ENCODE peak calls at places on chromosome 19, in nine cellular contexts. Y is effector memory CD4-positive, alpha-beta T cell; I is vagina; K is stimulated activated CD4-positive, alpha-beta T cell treated with anti-CD3 and anti-CD28 coated beads, Interleukin-1b, Interleukin-23, amount 100 ng/mL, for 24 hours; T is transverse colon; Z is fibroblast of the conjunctiva; F is cardiac muscle cell; S is Right ventricle myocardium superior; E is NCI-H2227 treated with DMSO at 0.1 percent for 48 hours. W is an unnamed sample.
A peak's percentile ranks its signal among the peaks of the same experiment; 100 is the strongest.

GRCh38 chr19:3683866-3684816 is 16.1 kb downstream of the PIP5K1C start:
- DNase-seq in Y (no peak), I (no peak), K (no peak), T (no peak), Z (no peak), F (peak; percentile 61), S (peak; percentile 32), E (no peak), W (no peak)

GRCh38 chr19:1231729-1232128 is 6.1 kb downstream of the CBARP start:
- DNase-seq in Y (no peak), I (no peak), K (no peak), T (no peak), Z (no peak), F (no peak), S (no peak), E (no peak), W (no peak)

GRCh38 chr19:7731218-7731595 is 703 bp downstream of the CLEC4G start:
- DNase-seq in Y (no peak), I (no peak), K (no peak), T (no peak), Z (no peak), F (no peak), S (peak; percentile 32), E (no peak), W (no peak)

GRCh38 chr19:54893406-54893805 is 12.5 kb upstream of the NCR1 start:
- DNase-seq in Y (no peak), I (no peak), K (no peak), T (no peak), Z (no peak), F (no peak), S (no peak), E (no peak), W (no peak)

GRCh38 chr19:16400911-16401675 is 70.7 kb downstream of the EPS15L1 start:
- DNase-seq in Y (no peak), I (no peak), K (no peak), T (no peak), Z (no peak), F (no peak), S (peak; percentile 46), E (no peak), W (no peak)

GRCh38 chr19:8513687-8514504 is at the start of gene ZNF414:
- DNase-seq in Y (peak; percentile 94), I (peak; percentile 99), K (peak; percentile 96), T (peak; percentile 98), Z (peak; percentile 94), F (peak; percentile 98), S (peak; percentile 98), E (peak; percentile 89), W (peak; percentile 95)

GRCh38 chr19:53091855-53092254 is 11.4 kb downstream of the ZNF160 start:
- DNase-seq in Y (no peak), I (no peak), K (no peak), T (no peak), Z (no peak), F (no peak), S (no peak), E (no peak), W (no peak)

GRCh38 chr19:56108447-56109195 is 12.5 kb downstream of the ZNF787 start:
- DNase-seq in Y (no peak), I (no peak), K (no peak), T (no peak), Z (no peak), F (peak; percentile 79), S (peak; percentile 80), E (no peak), W (no peak)

GRCh38 chr19:38055655-38056521 is 148.9 kb downstream of the SIPA1L3 start:
- DNase-seq in Y (no peak), I (no peak), K (no peak), T (no peak), Z (no peak), F (no peak), S (peak; percentile 11), E (peak; percentile 99), W (peak; percentile 84)

GRCh38 chr19:472005-472858 is 11.4 kb upstream of the SHC2 start:
- DNase-seq in Y (no peak), I (no peak), K (no peak), T (no peak), Z (no peak), F (no peak), S (no peak), E (no peak), W (no peak)

GRCh38 chr19:38386968-38387549 is 775 bp downstream of the GGN start:
- DNase-seq in Y (no peak), I (no peak), K (no peak), T (no peak), Z (no peak), F (peak; percentile 21), S (peak; percentile 56), E (no peak), W (no peak)

GRCh38 chr19:44579663-44580365 is 33.5 kb upstream of the IGSF23 start:
- DNase-seq in Y (no peak), I (no peak), K (no peak), T (no peak), Z (no peak), F (no peak), S (no peak), E (no peak), W (no peak)

GRCh38 chr19:45499196-45500180 is 1.2 kb downstream of the PPM1N start:
- DNase-seq in Y (peak; percentile 47), I (no peak), K (peak; percentile 48), T (peak; percentile 68), Z (peak; percentile 22), F (peak; percentile 46), S (peak; percentile 62), E (no peak), W (no peak)

GRCh38 chr19:40238775-40239174 is 12.3 kb upstream of the CCNP start:
- DNase-seq in Y (no peak), I (no peak), K (no peak), T (no peak), Z (no peak), F (no peak), S (peak; percentile 14), E (no peak), W (no peak)

GRCh38 chr19:33524024-33524664 is 2.6 kb upstream of the PEPD start:
- DNase-seq in Y (no peak), I (no peak), K (no peak), T (peak; percentile 19), Z (no peak), F (peak; percentile 8), S (no peak), E (no peak), W (no peak)

GRCh38 chr19:44024900-44025216 is 321 bp upstream of the ZNF222 start:
- DNase-seq in Y (no peak), I (no peak), K (no peak), T (no peak), Z (no peak), F (no peak), S (no peak), E (no peak), W (no peak)

GRCh38 chr19:37979547-37980082 is 72.6 kb downstream of the SIPA1L3 start:
- DNase-seq in Y (no peak), I (no peak), K (no peak), T (peak; percentile 51), Z (no peak), F (no peak), S (no peak), E (peak; percentile 84), W (peak; percentile 63)

GRCh38 chr19:35352177-35352447 is 4.4 kb downstream of the FFAR1 start:
- DNase-seq in Y (no peak), I (no peak), K (no peak), T (no peak), Z (no peak), F (no peak), S (no peak), E (no peak), W (no peak)

GRCh38 chr19:29623726-29624488 is 17.8 kb downstream of the POP4 start:
- DNase-seq in Y (peak; percentile 4), I (no peak), K (peak; percentile 22), T (peak; percentile 25), Z (no peak), F (no peak), S (no peak), E (no peak), W (no peak)

GRCh38 chr19:47225746-47226425 is 5.1 kb downstream of the BBC3 start:
- DNase-seq in Y (peak; percentile 77), I (no peak), K (peak; percentile 71), T (peak; percentile 93), Z (peak; percentile 75), F (peak; percentile 93), S (peak; percentile 93), E (peak; percentile 74), W (peak; percentile 59)

GRCh38 chr19:14467816-14468215 is 7.3 kb downstream of the PTGER1 start:
- DNase-seq in Y (no peak), I (no peak), K (no peak), T (no peak), Z (no peak), F (no peak), S (no peak), E (no peak), W (no peak)

GRCh38 chr19:21492932-21493906 is 12.2 kb upstream of the ZNF429 start:
- DNase-seq in Y (no peak), I (no peak), K (no peak), T (no peak), Z (no peak), F (no peak), S (no peak), E (no peak), W (no peak)

GRCh38 chr19:17236414-17236716 is 9.4 kb downstream of the NR2F6 start:
- DNase-seq in Y (no peak), I (no peak), K (no peak), T (peak; percentile 55), Z (no peak), F (no peak), S (no peak), E (no peak), W (no peak)

GRCh38 chr19:32230441-32230840 is 115.0 kb upstream of the ZNF507 start:
- DNase-seq in Y (no peak), I (no peak), K (no peak), T (no peak), Z (no peak), F (no peak), S (no peak), E (no peak), W (no peak)

GRCh38 chr19:18894254-18895037 is 1.5 kb downstream of the CERS1 start:
- DNase-seq in Y (no peak), I (no peak), K (no peak), T (no peak), Z (peak; percentile 33), F (peak; percentile 67), S (peak; percentile 49), E (peak; percentile 71), W (peak; percentile 75)

GRCh38 chr19:29530549-29531457 is 5.0 kb downstream of the VSTM2B start:
- DNase-seq in Y (no peak), I (no peak), K (no peak), T (no peak), Z (no peak), F (no peak), S (no peak), E (no peak), W (no peak)

GRCh38 chr19:3398114-3398899 is 31.9 kb downstream of the NFIC start:
- DNase-seq in Y (no peak), I (no peak), K (no peak), T (peak; percentile 67), Z (no peak), F (peak; percentile 36), S (peak; percentile 90), E (no peak), W (no peak)

GRCh38 chr19:31648347-31648746 is 299.1 kb upstream of the TSHZ3 start:
- DNase-seq in Y (no peak), I (no peak), K (no peak), T (no peak), Z (no peak), F (no peak), S (no peak), E (no peak), W (peak; percentile 14)

GRCh38 chr19:33778089-33778791 is 18.4 kb upstream of the KCTD15 start:
- DNase-seq in Y (peak; percentile 70), I (no peak), K (peak; percentile 82), T (peak; percentile 85), Z (peak; percentile 40), F (peak; percentile 82), S (peak; percentile 92), E (peak; percentile 99), W (peak; percentile 11)

GRCh38 chr19:32543107-32543900 is 37.7 kb upstream of the PDCD5 start:
- DNase-seq in Y (no peak), I (no peak), K (no peak), T (no peak), Z (no peak), F (no peak), S (no peak), E (no peak), W (no peak)

GRCh38 chr19:18708452-18709231 is 25.2 kb downstream of the CRTC1 start:
- DNase-seq in Y (no peak), I (no peak), K (no peak), T (no peak), Z (no peak), F (no peak), S (no peak), E (no peak), W (peak; percentile 71)

W was measured in DMS79.